ENCODE peak calls at places on chromosomes 1 and 21, in four cellular contexts. X is HCT116, F is GM23338, P is GM23248. Q is an unnamed sample. For H3K79me2, the result is how much of the 10 kb centered on the place peaks cover.

GRCh38 chr1:87325982-87326738 is 2.5 kb upstream of the LMO4 start:
- DNase-seq in X (no peak), F (peak), P (peak), Q (peak)

GRCh38 chr1:35573198-35573775 is at the start of gene TFAP2E:
- DNase-seq in X (peak), F (peak), P (peak), Q (no peak)

GRCh38 chr1:98104285-98104684 is 183.5 kb upstream of the DPYD start:
- DNase-seq in X (no peak), F (no peak), P (peak), Q (no peak)

GRCh38 chr1:235652364-235652763 is 2.8 kb upstream of the GNG4 start:
- DNase-seq in X (no peak), F (no peak), P (no peak), Q (no peak)

GRCh38 chr1:154963643-154964042 is 2.1 kb upstream of the PYGO2 start:
- DNase-seq in X (no peak), F (no peak), P (no peak), Q (no peak)

GRCh38 chr1:159180516-159180915 is 9.1 kb downstream of the CADM3 start:
- DNase-seq in X (no peak), F (no peak), P (no peak), Q (no peak)

GRCh38 chr1:15384301-15384901 is 25.3 kb upstream of the EFHD2 start:
- DNase-seq in X (no peak), F (peak), P (no peak), Q (peak)

GRCh38 chr21:37294674-37295073 is 27.5 kb upstream of the VPS26C start:
- DNase-seq in X (no peak), F (no peak), P (no peak), Q (no peak)

GRCh38 chr1:218604217-218604616 is 259.1 kb downstream of the TGFB2 start:
- DNase-seq in X (no peak), F (no peak), P (no peak), Q (no peak)

GRCh38 chr1:187091666-187092065 is 262.9 kb downstream of the PLA2G4A start:
- DNase-seq in X (no peak), F (no peak), P (peak), Q (no peak)

GRCh38 chr1:76961181-76961580 is 93.9 kb downstream of the ST6GALNAC5 start:
- DNase-seq in X (no peak), F (no peak), P (peak), Q (no peak)

GRCh38 chr1:230282157-230282556 is 144.0 kb downstream of the PGBD5 start:
- DNase-seq in X (no peak), F (no peak), P (no peak), Q (no peak)

GRCh38 chr1:110011527-110012041 is 22.8 kb upstream of the STRIP1 start:
- DNase-seq in X (peak), F (peak), P (peak), Q (peak)

GRCh38 chr1:27655151-27655929 is 16.7 kb downstream of the IFI6 start:
- DNase-seq in X (no peak), F (peak), P (peak), Q (no peak)

GRCh38 chr21:44874497-44875331 is 1.2 kb upstream of the PTTG1IP start:
- DNase-seq in X (no peak), F (peak), P (peak), Q (peak)

GRCh38 chr1:76433528-76433927 is 359.0 kb downstream of the ST6GALNAC3 start:
- DNase-seq in X (no peak), F (no peak), P (peak), Q (no peak)

GRCh38 chr1:10674700-10675598 is 121.5 kb downstream of the CASZ1 start:
- DNase-seq in X (no peak), F (no peak), P (no peak), Q (no peak)

GRCh38 chr1:36161656-36162531 is 5.9 kb downstream of the MAP7D1 start:
- DNase-seq in X (no peak), F (peak), P (peak), Q (no peak)

GRCh38 chr1:223033658-223034057 is 109.4 kb downstream of the TLR5 start:
- DNase-seq in X (no peak), F (no peak), P (no peak), Q (no peak)

GRCh38 chr21:45467221-45467779 is 62.3 kb downstream of the COL18A1 start:
- DNase-seq in X (no peak), F (no peak), P (peak), Q (no peak)

GRCh38 chr1:23816932-23817331 is 8.3 kb downstream of the HMGCL start:
- DNase-seq in X (no peak), F (no peak), P (no peak), Q (no peak)

GRCh38 chr1:53552146-53552940 is 93.1 kb downstream of the DMRTB1 start:
- DNase-seq in X (no peak), F (peak), P (no peak), Q (no peak)

GRCh38 chr1:247332901-247333361 is 1.3 kb upstream of the ZNF496 start:
- DNase-seq in X (no peak), F (peak), P (peak), Q (no peak)

GRCh38 chr1:246765521-246765920 is 41.3 kb downstream of the SCCPDH start:
- DNase-seq in X (no peak), F (no peak), P (no peak), Q (no peak)

GRCh38 chr21:42147386-42148020 is 71.4 kb upstream of the ABCG1 start:
- DNase-seq in X (no peak), F (no peak), P (no peak), Q (no peak)

GRCh38 chr1:166789286-166789685 is 50.0 kb upstream of the POGK start:
- DNase-seq in X (no peak), F (no peak), P (no peak), Q (no peak)

GRCh38 chr1:202164271-202165037 is 4.1 kb upstream of the PTPN7 start:
- DNase-seq in X (no peak), F (no peak), P (no peak), Q (no peak)

GRCh38 chr1:20373764-20374163 is 83.1 kb downstream of the VWA5B1 start:
- DNase-seq in X (no peak), F (no peak), P (peak), Q (no peak)

GRCh38 chr1:65063025-65063424 is 85.0 kb upstream of the AK4 start:
- DNase-seq in X (no peak), F (peak), P (no peak), Q (no peak)

GRCh38 chr1:34603594-34603993 is 151.3 kb upstream of the GJB5 start:
- DNase-seq in X (no peak), F (no peak), P (no peak), Q (no peak)

GRCh38 chr1:35637401-35637809 is 3.9 kb downstream of the PSMB2 start:
- DNase-seq in X (no peak), F (peak), P (peak), Q (peak)

GRCh38 chr1:85584923-85585322 is 4.4 kb downstream of the CCN1 start:
- DNase-seq in X (no peak), F (peak), P (peak), Q (no peak)

GRCh38 chr1:178781549-178781948 is 56.5 kb downstream of the RALGPS2 start:
- DNase-seq in X (no peak), F (no peak), P (no peak), Q (no peak)

GRCh38 chr1:39410915-39411436 is 80.5 kb upstream of the BMP8A start:
- DNase-seq in X (no peak), F (peak), P (peak), Q (peak)

GRCh38 chr1:165143437-165144065 is 213.0 kb downstream of the LMX1A start:
- DNase-seq in X (no peak), F (peak), P (peak), Q (peak)

DNA sequence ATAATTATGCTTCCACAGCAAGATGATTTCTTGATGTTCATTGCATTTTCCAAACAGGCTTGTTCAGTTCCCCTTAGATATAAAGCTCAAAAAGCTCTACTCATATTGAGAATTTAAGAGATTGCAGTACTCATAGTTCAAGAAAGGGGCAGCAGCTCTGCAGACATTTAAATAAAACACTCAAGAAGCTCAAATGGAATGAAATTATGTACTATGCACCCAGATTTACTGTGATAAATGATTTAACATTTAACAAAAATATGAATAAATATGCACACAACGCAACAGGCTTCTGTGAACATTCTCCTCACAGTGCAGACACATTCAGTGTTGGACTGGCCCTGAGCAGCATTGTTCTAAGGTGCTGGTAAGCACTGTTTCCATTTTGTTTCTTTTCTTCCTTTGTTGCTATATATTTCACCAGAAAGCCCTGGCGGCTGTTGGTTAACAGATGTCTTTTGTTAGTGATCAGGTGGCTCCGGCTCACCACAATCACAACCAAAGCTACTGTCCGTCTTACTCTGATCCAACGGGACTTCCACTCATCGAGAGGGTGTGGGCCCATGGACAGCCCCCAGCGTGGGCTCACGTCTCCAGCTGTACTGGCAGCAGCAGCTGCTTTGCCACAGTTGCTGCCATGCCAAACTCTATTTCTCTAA is 1440.3 kb downstream of the NCAM2 start:
- DNase-seq in X (no peak), F (peak), P (no peak), Q (no peak)
- H3K79me2 ChIP-seq in X (under half), F (under half), P (under half), Q (under half)

GRCh38 chr1:25544819-25545218 is 1.4 kb downstream of the LDLRAP1 start:
- DNase-seq in X (no peak), F (no peak), P (peak), Q (no peak)

GRCh38 chr1:25545767-25546166 is 2.4 kb downstream of the LDLRAP1 start:
- DNase-seq in X (no peak), F (no peak), P (no peak), Q (no peak)

GRCh38 chr1:25548601-25549000 is 5.2 kb downstream of the LDLRAP1 start:
- DNase-seq in X (no peak), F (no peak), P (no peak), Q (peak)

GRCh38 chr1:25544243-25544764 is 898 bp downstream of the LDLRAP1 start:
- DNase-seq in X (no peak), F (no peak), P (no peak), Q (peak)

GRCh38 chr1:25546193-25546592 is 2.8 kb downstream of the LDLRAP1 start:
- DNase-seq in X (no peak), F (no peak), P (no peak), Q (no peak)
- TF ChIP-seq EZH2phosphoT487 in X (no peak), F (no peak), P (no peak), Q (no peak)

DNA sequence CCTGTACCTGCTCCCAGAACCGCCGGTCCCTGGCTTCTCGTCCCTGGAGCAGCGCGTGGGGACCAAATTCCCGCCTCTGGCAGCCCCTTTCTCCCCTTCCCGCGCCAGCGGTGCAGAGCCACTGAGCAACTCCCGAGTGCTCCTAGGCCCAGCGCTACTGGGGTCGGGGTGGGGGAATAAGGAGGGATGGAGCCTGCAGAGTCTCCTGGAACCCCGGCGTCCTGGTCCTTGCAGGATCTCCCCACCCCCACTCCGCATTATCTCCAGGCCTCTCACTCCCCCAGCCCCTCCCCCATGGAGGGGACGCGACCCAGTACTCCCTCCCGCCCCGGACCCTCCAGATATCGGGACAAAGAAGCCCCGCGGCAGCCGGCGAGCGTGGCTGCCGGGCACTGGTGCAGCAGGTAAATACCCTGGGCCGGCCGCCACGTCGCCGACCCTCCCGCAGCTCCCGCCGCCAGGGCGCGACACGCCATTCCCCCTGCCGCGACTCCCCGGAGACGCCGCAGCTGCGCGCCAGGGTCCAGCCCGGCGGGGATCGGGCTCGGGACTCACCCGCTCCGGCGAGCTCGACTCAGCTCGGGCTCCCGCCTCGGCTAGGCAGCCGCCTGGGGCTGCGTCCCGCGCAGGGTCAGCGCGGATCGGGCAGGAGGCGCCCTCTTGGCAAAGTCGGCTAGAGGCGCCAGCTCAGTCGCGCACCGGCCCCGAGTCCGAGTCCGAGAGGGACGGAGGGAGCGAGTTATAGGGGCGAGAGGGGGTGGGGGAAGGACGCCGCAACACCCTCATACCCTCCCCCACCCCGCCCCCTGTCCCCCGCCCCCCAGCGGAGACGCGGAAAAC is 1.2 kb downstream of the SYT6 start:
- DNase-seq in X (no peak), F (peak), P (peak), Q (no peak)
- TF ChIP-seq EZH2 in X (no peak), F (no peak), P (no peak), Q (no peak)

DNA sequence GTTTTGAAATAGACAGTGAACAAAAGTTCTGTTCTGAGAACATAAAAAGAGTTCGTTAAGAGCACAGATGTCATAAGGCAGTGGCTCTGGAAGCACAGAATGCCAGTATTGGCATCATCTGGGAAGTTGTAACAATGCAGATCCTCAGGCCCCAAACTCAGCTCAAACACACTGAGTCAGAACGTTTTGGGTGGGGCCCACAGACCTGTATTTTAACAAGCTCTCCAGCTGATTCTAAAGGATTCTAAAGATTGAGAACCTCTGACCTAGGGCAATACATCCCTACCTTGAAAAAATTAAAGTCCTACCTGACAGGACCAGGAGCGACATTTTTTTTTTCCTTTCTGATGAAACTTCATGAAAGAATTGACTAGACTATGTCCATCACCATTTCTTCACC is 13.2 kb downstream of the ARHGEF11 start:
- DNase-seq in X (no peak), F (no peak), P (no peak), Q (no peak)
- H3K79me2 ChIP-seq in X (half or more), F (half or more), P (half or more), Q (under half)

Q was measured in MM.1S.